ENCODE peak calls at places on chromosome 10, in five cellular contexts. One of them, this sample, is unnamed.

GRCh38 chr10:127148933-127149220 is 47.5 kb downstream of the INSYN2A start:
- DNase-seq in mucosa of descending colon: no peak
- DNase-seq in fibroblast of mammary gland: peak; percentile 94
- DNase-seq in left ventricle myocardium inferior: no peak
- DNase-seq in heart right ventricle: no peak
- DNase-seq in this sample: peak; percentile 82

GRCh38 chr10:128686638-128687278 is 560.5 kb upstream of the MKI67 start:
- DNase-seq in heart right ventricle: no peak
- DNase-seq in fibroblast of mammary gland: no peak
- DNase-seq in left ventricle myocardium inferior: no peak
- DNase-seq in mucosa of descending colon: peak; percentile 39
- DNase-seq in this sample: no peak

GRCh38 chr10:22243321-22243720 is 25.5 kb upstream of the EBLN1 start:
- DNase-seq in fibroblast of mammary gland: no peak
- DNase-seq in heart right ventricle: no peak
- DNase-seq in mucosa of descending colon: no peak
- DNase-seq in left ventricle myocardium inferior: no peak
- DNase-seq in this sample: no peak

GRCh38 chr10:11176746-11177145 is 159.1 kb downstream of the CELF2 start:
- DNase-seq in left ventricle myocardium inferior: no peak
- DNase-seq in fibroblast of mammary gland: no peak
- DNase-seq in heart right ventricle: no peak
- DNase-seq in mucosa of descending colon: no peak
- DNase-seq in this sample: no peak

GRCh38 chr10:79380125-79380917 is 33.1 kb downstream of the PPIF start:
- DNase-seq in left ventricle myocardium inferior: no peak
- DNase-seq in heart right ventricle: no peak
- DNase-seq in fibroblast of mammary gland: peak; percentile 73
- DNase-seq in mucosa of descending colon: peak; percentile 39
- DNase-seq in this sample: peak; percentile 69

GRCh38 chr10:27225011-27225590 is 15.5 kb downstream of the ACBD5 start:
- DNase-seq in left ventricle myocardium inferior: no peak
- DNase-seq in fibroblast of mammary gland: no peak
- DNase-seq in mucosa of descending colon: no peak
- DNase-seq in heart right ventricle: no peak
- DNase-seq in this sample: no peak

GRCh38 chr10:44962870-44963738 is 3.5 kb downstream of the RASSF4 start:
- DNase-seq in mucosa of descending colon: peak; percentile 45
- DNase-seq in heart right ventricle: peak; percentile 22
- DNase-seq in left ventricle myocardium inferior: no peak
- DNase-seq in fibroblast of mammary gland: no peak
- DNase-seq in this sample: no peak

GRCh38 chr10:49351669-49352068 is 44.2 kb downstream of the DRGX start:
- DNase-seq in fibroblast of mammary gland: no peak
- DNase-seq in mucosa of descending colon: no peak
- DNase-seq in heart right ventricle: no peak
- DNase-seq in left ventricle myocardium inferior: no peak
- DNase-seq in this sample: no peak

GRCh38 chr10:81876253-81876731 is 1.3 kb downstream of the NRG3 start:
- DNase-seq in mucosa of descending colon: no peak
- DNase-seq in left ventricle myocardium inferior: no peak
- DNase-seq in heart right ventricle: no peak
- DNase-seq in fibroblast of mammary gland: no peak
- DNase-seq in this sample: no peak

GRCh38 chr10:114551310-114551972 is 106.6 kb downstream of the ABLIM1 start:
- DNase-seq in mucosa of descending colon: peak; percentile 68
- DNase-seq in left ventricle myocardium inferior: peak; percentile 65
- DNase-seq in heart right ventricle: peak; percentile 80
- DNase-seq in fibroblast of mammary gland: no peak
- DNase-seq in this sample: peak; percentile 46

GRCh38 chr10:13206546-13207443 is 27.4 kb downstream of the UCMA start:
- DNase-seq in fibroblast of mammary gland: peak; percentile 57
- DNase-seq in left ventricle myocardium inferior: no peak
- DNase-seq in heart right ventricle: no peak
- DNase-seq in mucosa of descending colon: no peak
- DNase-seq in this sample: peak; percentile 81

GRCh38 chr10:21194510-21194993 is 297.4 kb upstream of the NEBL start:
- DNase-seq in left ventricle myocardium inferior: no peak
- DNase-seq in mucosa of descending colon: peak; percentile 44
- DNase-seq in heart right ventricle: no peak
- DNase-seq in fibroblast of mammary gland: peak; percentile 66
- DNase-seq in this sample: peak; percentile 81

GRCh38 chr10:92527716-92528115 is 46.2 kb downstream of the IDE start:
- DNase-seq in heart right ventricle: no peak
- DNase-seq in mucosa of descending colon: no peak
- DNase-seq in fibroblast of mammary gland: no peak
- DNase-seq in left ventricle myocardium inferior: no peak
- DNase-seq in this sample: no peak

GRCh38 chr10:92530421-92530820 is 43.5 kb downstream of the IDE start:
- DNase-seq in heart right ventricle: no peak
- DNase-seq in fibroblast of mammary gland: no peak
- DNase-seq in left ventricle myocardium inferior: no peak
- DNase-seq in mucosa of descending colon: no peak
- DNase-seq in this sample: peak; percentile 63

GRCh38 chr10:11468126-11468742 is 143.2 kb downstream of the USP6NL start:
- DNase-seq in mucosa of descending colon: no peak
- DNase-seq in left ventricle myocardium inferior: no peak
- DNase-seq in fibroblast of mammary gland: peak; percentile 31
- DNase-seq in heart right ventricle: no peak
- DNase-seq in this sample: peak; percentile 52

GRCh38 chr10:129956902-129957673 is 7.0 kb downstream of the EBF3 start:
- DNase-seq in mucosa of descending colon: no peak
- DNase-seq in fibroblast of mammary gland: no peak
- DNase-seq in heart right ventricle: no peak
- DNase-seq in left ventricle myocardium inferior: no peak
- DNase-seq in this sample: no peak

GRCh38 chr10:49740346-49741107 is 21.6 kb downstream of the OGDHL start:
- DNase-seq in left ventricle myocardium inferior: no peak
- DNase-seq in fibroblast of mammary gland: no peak
- DNase-seq in mucosa of descending colon: no peak
- DNase-seq in heart right ventricle: no peak
- DNase-seq in this sample: no peak

GRCh38 chr10:31669367-31669766 is 259.3 kb downstream of the ARHGAP12 start:
- DNase-seq in fibroblast of mammary gland: no peak
- DNase-seq in heart right ventricle: no peak
- DNase-seq in mucosa of descending colon: no peak
- DNase-seq in left ventricle myocardium inferior: no peak
- DNase-seq in this sample: no peak

GRCh38 chr10:8037941-8038894 is 16.3 kb upstream of the GATA3 start:
- DNase-seq in heart right ventricle: no peak
- DNase-seq in mucosa of descending colon: no peak
- DNase-seq in fibroblast of mammary gland: no peak
- DNase-seq in left ventricle myocardium inferior: no peak
- DNase-seq in this sample: no peak

GRCh38 chr10:98055875-98056516 is 25.6 kb upstream of the CRTAC1 start:
- DNase-seq in left ventricle myocardium inferior: no peak
- DNase-seq in mucosa of descending colon: no peak
- DNase-seq in fibroblast of mammary gland: peak; percentile 31
- DNase-seq in heart right ventricle: no peak
- DNase-seq in this sample: peak; percentile 9

GRCh38 chr10:72088879-72089585 is 681 bp upstream of the SPOCK2 start:
- DNase-seq in left ventricle myocardium inferior: peak; percentile 62
- DNase-seq in fibroblast of mammary gland: no peak
- DNase-seq in heart right ventricle: no peak
- DNase-seq in mucosa of descending colon: peak; percentile 45
- DNase-seq in this sample: peak; percentile 41

GRCh38 chr10:73553316-73553715 is 37.8 kb downstream of the USP54 start:
- DNase-seq in mucosa of descending colon: no peak
- DNase-seq in heart right ventricle: no peak
- DNase-seq in left ventricle myocardium inferior: peak; percentile 23
- DNase-seq in fibroblast of mammary gland: no peak
- DNase-seq in this sample: no peak

GRCh38 chr10:64196638-64197315 is 675.6 kb downstream of the REEP3 start:
- DNase-seq in heart right ventricle: no peak
- DNase-seq in left ventricle myocardium inferior: no peak
- DNase-seq in mucosa of descending colon: no peak
- DNase-seq in fibroblast of mammary gland: no peak
- DNase-seq in this sample: no peak

GRCh38 chr10:70594161-70594560 is 8.4 kb downstream of the PRF1 start:
- DNase-seq in left ventricle myocardium inferior: no peak
- DNase-seq in mucosa of descending colon: no peak
- DNase-seq in fibroblast of mammary gland: no peak
- DNase-seq in heart right ventricle: no peak
- DNase-seq in this sample: no peak

GRCh38 chr10:73950569-73950968 is 39.6 kb downstream of the PLAU start:
- DNase-seq in mucosa of descending colon: no peak
- DNase-seq in fibroblast of mammary gland: no peak
- DNase-seq in left ventricle myocardium inferior: no peak
- DNase-seq in heart right ventricle: no peak
- DNase-seq in this sample: peak; percentile 26

GRCh38 chr10:21097926-21098355 is 200.8 kb upstream of the NEBL start:
- DNase-seq in left ventricle myocardium inferior: no peak
- DNase-seq in mucosa of descending colon: no peak
- DNase-seq in fibroblast of mammary gland: no peak
- DNase-seq in heart right ventricle: no peak
- DNase-seq in this sample: no peak

GRCh38 chr10:106582291-106582690 is 582.2 kb downstream of the SORCS1 start:
- DNase-seq in left ventricle myocardium inferior: no peak
- DNase-seq in heart right ventricle: no peak
- DNase-seq in mucosa of descending colon: no peak
- DNase-seq in fibroblast of mammary gland: peak; percentile 40
- DNase-seq in this sample: peak; percentile 61

GRCh38 chr10:108521827-108522503 is 1357.5 kb upstream of the SORCS1 start:
- DNase-seq in left ventricle myocardium inferior: no peak
- DNase-seq in mucosa of descending colon: no peak
- DNase-seq in fibroblast of mammary gland: no peak
- DNase-seq in heart right ventricle: no peak
- DNase-seq in this sample: no peak

GRCh38 chr10:89954787-89955566 is 253.6 kb downstream of the KIF20B start:
- DNase-seq in heart right ventricle: no peak
- DNase-seq in mucosa of descending colon: no peak
- DNase-seq in fibroblast of mammary gland: peak; percentile 21
- DNase-seq in left ventricle myocardium inferior: no peak
- DNase-seq in this sample: peak; percentile 19

GRCh38 chr10:74011762-74012161 is 13.8 kb downstream of the VCL start:
- DNase-seq in left ventricle myocardium inferior: no peak
- DNase-seq in mucosa of descending colon: no peak
- DNase-seq in heart right ventricle: peak; percentile 63
- DNase-seq in fibroblast of mammary gland: peak; percentile 90
- DNase-seq in this sample: peak; percentile 95

GRCh38 chr10:103066141-103067098 is 126.7 kb downstream of the NT5C2 start:
- DNase-seq in fibroblast of mammary gland: no peak
- DNase-seq in heart right ventricle: no peak
- DNase-seq in left ventricle myocardium inferior: no peak
- DNase-seq in mucosa of descending colon: no peak
- DNase-seq in this sample: no peak

GRCh38 chr10:12448729-12449391 is 99.5 kb downstream of the CAMK1D start:
- DNase-seq in heart right ventricle: no peak
- DNase-seq in left ventricle myocardium inferior: no peak
- DNase-seq in fibroblast of mammary gland: peak; percentile 74
- DNase-seq in mucosa of descending colon: peak; percentile 36
- DNase-seq in this sample: peak; percentile 94

GRCh38 chr10:91800192-91800591 is 2.0 kb downstream of the TNKS2 start:
- DNase-seq in left ventricle myocardium inferior: no peak
- DNase-seq in mucosa of descending colon: no peak
- DNase-seq in heart right ventricle: no peak
- DNase-seq in fibroblast of mammary gland: no peak
- DNase-seq in this sample: no peak

GRCh38 chr10:118737594-118738302 is 17.0 kb downstream of the CACUL1 start:
- DNase-seq in heart right ventricle: no peak
- DNase-seq in mucosa of descending colon: no peak
- DNase-seq in fibroblast of mammary gland: no peak
- DNase-seq in left ventricle myocardium inferior: no peak
- DNase-seq in this sample: no peak

GRCh38 chr10:103884681-103885139 is 29.3 kb upstream of the SH3PXD2A start:
- DNase-seq in heart right ventricle: peak; percentile 32
- DNase-seq in fibroblast of mammary gland: peak; percentile 70
- DNase-seq in left ventricle myocardium inferior: no peak
- DNase-seq in mucosa of descending colon: no peak
- DNase-seq in this sample: peak; percentile 73

GRCh38 chr10:110897184-110897583 is 21.8 kb downstream of the BBIP1 start:
- DNase-seq in mucosa of descending colon: no peak
- DNase-seq in fibroblast of mammary gland: no peak
- DNase-seq in heart right ventricle: no peak
- DNase-seq in left ventricle myocardium inferior: no peak
- DNase-seq in this sample: no peak

GRCh38 chr10:110901954-110902819 is 16.8 kb downstream of the BBIP1 start:
- DNase-seq in fibroblast of mammary gland: peak; percentile 94
- DNase-seq in mucosa of descending colon: no peak
- DNase-seq in left ventricle myocardium inferior: no peak
- DNase-seq in heart right ventricle: no peak
- DNase-seq in this sample: peak; percentile 83

GRCh38 chr10:110898391-110898790 is 20.6 kb downstream of the BBIP1 start:
- DNase-seq in left ventricle myocardium inferior: no peak
- DNase-seq in heart right ventricle: no peak
- DNase-seq in mucosa of descending colon: no peak
- DNase-seq in fibroblast of mammary gland: no peak
- DNase-seq in this sample: no peak

GRCh38 chr10:110903280-110904278 is 15.4 kb downstream of the BBIP1 start:
- DNase-seq in mucosa of descending colon: no peak
- DNase-seq in left ventricle myocardium inferior: no peak
- DNase-seq in fibroblast of mammary gland: peak; percentile 30
- DNase-seq in heart right ventricle: no peak
- DNase-seq in this sample: no peak

GRCh38 chr10:110900983-110901382 is 18.0 kb downstream of the BBIP1 start:
- DNase-seq in heart right ventricle: no peak
- DNase-seq in fibroblast of mammary gland: no peak
- DNase-seq in left ventricle myocardium inferior: no peak
- DNase-seq in mucosa of descending colon: no peak
- DNase-seq in this sample: no peak
- H3K4me3 ChIP-seq in heart right ventricle: no peak overlapping the region
- H3K4me3 ChIP-seq in fibroblast of mammary gland: no peak overlapping the region
- H3K4me3 ChIP-seq in left ventricle myocardium inferior: no peak overlapping the region
- H3K4me3 ChIP-seq in mucosa of descending colon: no peak overlapping the region
- H3K4me3 ChIP-seq in this sample: no peak overlapping the region

GRCh38 chr10:68211635-68212034 is 20.3 kb downstream of the ATOH7 start:
- DNase-seq in heart right ventricle: no peak
- DNase-seq in mucosa of descending colon: no peak
- DNase-seq in left ventricle myocardium inferior: no peak
- DNase-seq in fibroblast of mammary gland: no peak
- DNase-seq in this sample: no peak

GRCh38 chr10:68202965-68203358 is 29.0 kb downstream of the ATOH7 start:
- DNase-seq in mucosa of descending colon: no peak
- DNase-seq in fibroblast of mammary gland: peak; percentile 65
- DNase-seq in heart right ventricle: no peak
- DNase-seq in left ventricle myocardium inferior: no peak
- DNase-seq in this sample: peak; percentile 30

GRCh38 chr10:68212721-68213352 is 19.1 kb downstream of the ATOH7 start:
- DNase-seq in left ventricle myocardium inferior: no peak
- DNase-seq in heart right ventricle: no peak
- DNase-seq in mucosa of descending colon: no peak
- DNase-seq in fibroblast of mammary gland: peak; percentile 58
- DNase-seq in this sample: peak; percentile 73

GRCh38 chr10:68208424-68209042 is 23.4 kb downstream of the ATOH7 start:
- DNase-seq in fibroblast of mammary gland: peak; percentile 80
- DNase-seq in mucosa of descending colon: peak; percentile 67
- DNase-seq in left ventricle myocardium inferior: no peak
- DNase-seq in heart right ventricle: peak; percentile 10
- DNase-seq in this sample: peak; percentile 85
- TF ChIP-seq CTCF in fibroblast of mammary gland: peak; percentile 75
- TF ChIP-seq CTCF in mucosa of descending colon: peak; percentile 30
- TF ChIP-seq CTCF in left ventricle myocardium inferior: peak; percentile 14
- TF ChIP-seq CTCF in heart right ventricle: peak; percentile 13
- TF ChIP-seq CTCF in this sample: peak; percentile 76

GRCh38 chr10:33487014-33487776 is 152.7 kb upstream of the NRP1 start:
- DNase-seq in heart right ventricle: no peak
- DNase-seq in left ventricle myocardium inferior: no peak
- DNase-seq in mucosa of descending colon: no peak
- DNase-seq in fibroblast of mammary gland: peak; percentile 21
- DNase-seq in this sample: peak; percentile 48
- H3K4me3 ChIP-seq in heart right ventricle: no peak overlapping the region
- H3K4me3 ChIP-seq in left ventricle myocardium inferior: peak overlapping the region; percentile 13
- H3K4me3 ChIP-seq in mucosa of descending colon: no peak overlapping the region
- H3K4me3 ChIP-seq in fibroblast of mammary gland: no peak overlapping the region
- H3K4me3 ChIP-seq in this sample: no peak overlapping the region

GRCh38 chr10:66586073-66586472 is 339.8 kb upstream of the LRRTM3 start:
- DNase-seq in fibroblast of mammary gland: no peak
- DNase-seq in heart right ventricle: no peak
- DNase-seq in mucosa of descending colon: no peak
- DNase-seq in left ventricle myocardium inferior: no peak
- DNase-seq in this sample: peak; percentile 28
- TF ChIP-seq CTCF in fibroblast of mammary gland: no peak
- TF ChIP-seq CTCF in heart right ventricle: no peak
- TF ChIP-seq CTCF in mucosa of descending colon: no peak
- TF ChIP-seq CTCF in left ventricle myocardium inferior: no peak
- TF ChIP-seq CTCF in this sample: peak; percentile 31

This sample was measured in choroid plexus epithelial cell.